ENCODE peak calls at places on chromosome 1, in six cellular contexts. F, V, B, U, T and P are unnamed samples.

GRCh38 chr1:226632922-226633351 is 84.4 kb downstream of the STUM start:
- DNase-seq in B (no peak), U (no peak), T (no peak), F (no peak), V (no peak), P (no peak)

GRCh38 chr1:184867866-184868585 is 106.3 kb downstream of the NIBAN1 start:
- DNase-seq in B (no peak), U (no peak), F (no peak), T (no peak), V (no peak), P (no peak)

GRCh38 chr1:56550132-56550531 is 29.2 kb downstream of the PLPP3 start:
- DNase-seq in V (no peak), F (no peak), U (no peak), T (no peak), B (no peak), P (no peak)

GRCh38 chr1:41455479-41456271 is 28.8 kb downstream of the EDN2 start:
- DNase-seq in V (peak; percentile 79), B (peak; percentile 86), F (no peak), T (no peak), U (no peak), P (no peak)

GRCh38 chr1:83900530-83900929 is 98.4 kb downstream of the TTLL7 start:
- DNase-seq in U (no peak), T (no peak), F (peak; percentile 24), V (peak; percentile 78), B (peak; percentile 76), P (no peak)

GRCh38 chr1:2226525-2227340 is 1.4 kb upstream of the SKI start:
- DNase-seq in U (peak; percentile 26), B (no peak), F (no peak), T (no peak), V (no peak), P (peak; percentile 85)

GRCh38 chr1:150567717-150568561 is 11.5 kb downstream of the MCL1 start:
- DNase-seq in B (peak; percentile 97), T (peak; percentile 82), U (peak; percentile 94), V (peak; percentile 97), F (peak; percentile 98), P (peak; percentile 88)

GRCh38 chr1:113088972-113089371 is 16.0 kb downstream of the LRIG2 start:
- DNase-seq in V (no peak), T (no peak), B (peak; percentile 42), U (no peak), F (no peak), P (no peak)

GRCh38 chr1:51264470-51264869 is 28.4 kb downstream of the RNF11 start:
- DNase-seq in B (peak; percentile 99), F (peak; percentile 83), U (no peak), T (no peak), V (peak; percentile 62), P (no peak)

GRCh38 chr1:67193700-67194099 is 27.4 kb downstream of the IL23R start:
- DNase-seq in F (no peak), B (no peak), T (no peak), U (no peak), V (no peak), P (no peak)

GRCh38 chr1:60916178-60916577 is 166.2 kb upstream of the NFIA start:
- DNase-seq in V (no peak), T (no peak), U (no peak), F (no peak), B (no peak), P (no peak)

GRCh38 chr1:58057820-58058219 is 488.7 kb downstream of the OMA1 start:
- DNase-seq in V (no peak), T (no peak), U (no peak), B (no peak), F (no peak), P (no peak)

GRCh38 chr1:227782226-227782625 is 33.2 kb upstream of the PRSS38 start:
- DNase-seq in V (no peak), T (no peak), B (no peak), F (no peak), U (no peak), P (no peak)

GRCh38 chr1:82907313-82907712 is 1091.6 kb downstream of the TTLL7 start:
- DNase-seq in F (no peak), B (no peak), V (no peak), T (no peak), U (no peak), P (no peak)

GRCh38 chr1:228944241-228944741 is 209.0 kb downstream of the RHOU start:
- DNase-seq in F (no peak), U (no peak), T (no peak), V (no peak), B (no peak), P (no peak)

GRCh38 chr1:52683367-52683940 is 14.7 kb downstream of the COA7 start:
- DNase-seq in F (no peak), T (no peak), B (no peak), V (no peak), U (no peak), P (no peak)

GRCh38 chr1:207993477-207994445 is 82.8 kb upstream of the CD34 start:
- DNase-seq in U (no peak), T (peak; percentile 25), V (no peak), F (no peak), B (no peak), P (no peak)

GRCh38 chr1:59900640-59901039 is 25.9 kb downstream of the CYP2J2 start:
- DNase-seq in F (no peak), V (peak; percentile 16), U (peak; percentile 8), T (no peak), B (no peak), P (no peak)

GRCh38 chr1:59422921-59423575 is 126.2 kb downstream of the FGGY start:
- DNase-seq in U (no peak), V (no peak), B (no peak), F (no peak), T (peak; percentile 21), P (peak; percentile 93)

GRCh38 chr1:153598309-153599172 is 14.4 kb downstream of the S100A16 start:
- DNase-seq in U (no peak), B (peak; percentile 69), V (peak; percentile 29), F (no peak), T (no peak), P (no peak)

GRCh38 chr1:21865943-21866628 is 54.0 kb downstream of the LDLRAD2 start:
- DNase-seq in B (no peak), F (no peak), U (peak; percentile 45), T (peak; percentile 37), V (no peak), P (no peak)

GRCh38 chr1:91546876-91547275 is 46.2 kb downstream of the CDC7 start:
- DNase-seq in F (no peak), V (no peak), T (no peak), U (no peak), B (no peak), P (no peak)

GRCh38 chr1:18539171-18539570 is 58.4 kb downstream of the KLHDC7A start:
- DNase-seq in F (no peak), T (no peak), B (no peak), V (no peak), U (no peak), P (no peak)

GRCh38 chr1:112954945-112955677 is 885 bp downstream of the SLC16A1 start:
- DNase-seq in U (peak; percentile 69), V (peak; percentile 71), B (peak; percentile 75), F (peak; percentile 10), T (peak; percentile 87), P (peak; percentile 85)

GRCh38 chr1:153612755-153613331 is at the start of gene S100A16:
- DNase-seq in V (peak; percentile 96), B (peak; percentile 76), U (peak; percentile 87), T (peak; percentile 71), F (no peak), P (peak; percentile 92)

GRCh38 chr1:189619682-189620332 is 857.9 kb downstream of the BRINP3 start:
- DNase-seq in T (no peak), B (peak; percentile 93), F (no peak), V (peak; percentile 94), U (no peak), P (no peak)

GRCh38 chr1:27994060-27994459 is 34.3 kb downstream of the XKR8 start:
- DNase-seq in T (peak; percentile 85), F (no peak), U (no peak), V (no peak), B (no peak), P (no peak)
- H3K36me3 ChIP-seq in T (peaks cover 49% of the 10 kb centered on the region), F (peaks cover 16% of the 10 kb centered on the region), U (no peaks in the 10 kb centered on the region), V (peaks cover 16% of the 10 kb centered on the region), B (peaks cover 10% of the 10 kb centered on the region), P (peaks cover 23% of the 10 kb centered on the region)

GRCh38 chr1:155268630-155269029 is 4.7 kb downstream of the CLK2 start:
- DNase-seq in B (no peak), F (no peak), V (no peak), U (no peak), T (no peak), P (no peak)
- H3K36me3 ChIP-seq in B (peaks cover 30% of the 10 kb centered on the region), F (peaks cover 37% of the 10 kb centered on the region), V (peaks cover 40% of the 10 kb centered on the region), U (peaks cover 13% of the 10 kb centered on the region), T (peaks cover 59% of the 10 kb centered on the region), P (peaks cover 20% of the 10 kb centered on the region)

DNA sequence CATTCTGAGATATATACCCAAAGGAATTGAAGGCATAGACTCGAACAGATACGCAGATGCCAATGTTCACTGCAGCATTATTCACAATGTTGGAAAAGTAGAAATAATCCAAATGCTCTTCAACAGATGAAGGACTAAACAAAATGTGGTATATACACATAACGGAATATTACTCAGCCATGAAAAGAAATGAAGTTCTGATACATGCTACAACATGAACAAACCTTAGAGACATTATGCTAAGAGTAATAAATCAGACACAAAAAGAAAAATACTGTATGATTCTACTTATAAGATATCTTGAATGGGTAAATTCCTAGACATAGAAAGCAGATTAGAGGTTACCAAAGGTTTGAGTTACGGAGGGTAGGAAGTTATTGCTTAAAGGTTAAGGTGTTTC is 57.9 kb downstream of the SLC25A24 start:
- DNase-seq in F (no peak), U (no peak), V (no peak), T (no peak), B (no peak), P (no peak)
- H3K36me3 ChIP-seq in F (peaks cover 3% of the 10 kb centered on the region), U (no peaks in the 10 kb centered on the region), V (peaks cover 15% of the 10 kb centered on the region), T (peaks cover 11% of the 10 kb centered on the region), B (peaks cover 6% of the 10 kb centered on the region), P (peaks cover 5% of the 10 kb centered on the region)

GRCh38 chr1:25898223-25899015 is 7.8 kb downstream of the STMN1 start:
- DNase-seq in U (no peak), V (no peak), F (no peak), B (no peak), T (no peak), P (no peak)
- H3K36me3 ChIP-seq in U (peaks cover 2% of the 10 kb centered on the region), V (peaks cover 26% of the 10 kb centered on the region), F (peaks cover 3% of the 10 kb centered on the region), B (peaks cover 3% of the 10 kb centered on the region), T (peaks cover 46% of the 10 kb centered on the region), P (peaks cover 8% of the 10 kb centered on the region)

GRCh38 chr1:98849969-98850636 is 154.6 kb downstream of the PLPPR5 start:
- DNase-seq in U (no peak), B (no peak), T (no peak), V (no peak), F (no peak), P (no peak)
- H3K36me3 ChIP-seq in U (no peaks in the 10 kb centered on the region), B (no peaks in the 10 kb centered on the region), T (no peaks in the 10 kb centered on the region), V (no peaks in the 10 kb centered on the region), F (no peaks in the 10 kb centered on the region), P (no peaks in the 10 kb centered on the region)

GRCh38 chr1:24195874-24196273 is 8.8 kb upstream of the IFNLR1 start:
- DNase-seq in T (no peak), F (no peak), B (no peak), U (no peak), V (peak; percentile 90), P (peak; percentile 52)
- H3K36me3 ChIP-seq in T (no peaks in the 10 kb centered on the region), F (no peaks in the 10 kb centered on the region), B (no peaks in the 10 kb centered on the region), U (no peaks in the 10 kb centered on the region), V (no peaks in the 10 kb centered on the region), P (no peaks in the 10 kb centered on the region)

DNA sequence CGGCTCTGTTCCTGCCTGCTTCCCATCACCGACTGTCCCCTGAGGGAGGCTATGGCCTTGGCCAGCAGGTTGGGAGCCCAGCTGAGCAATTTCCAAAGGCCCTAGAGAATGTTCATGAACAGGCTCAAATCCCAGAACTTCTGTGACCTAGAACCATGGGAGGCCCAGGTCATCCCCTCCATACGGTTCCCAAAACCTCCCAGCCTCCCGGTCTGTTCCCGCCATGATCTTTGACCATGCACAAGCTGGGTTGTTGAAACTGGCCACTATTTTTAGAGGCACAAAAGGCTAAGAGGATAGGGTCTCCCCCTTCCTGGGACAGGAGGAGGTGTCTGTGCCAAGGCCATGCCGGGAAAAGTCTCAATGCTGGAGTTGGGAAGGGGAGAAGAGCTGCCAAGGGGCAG is 27.5 kb downstream of the EPHA2 start:
- DNase-seq in B (no peak), T (no peak), U (no peak), F (no peak), V (no peak), P (no peak)
- H3K36me3 ChIP-seq in B (peaks cover 54% of the 10 kb centered on the region), T (peaks cover 26% of the 10 kb centered on the region), U (peaks cover 3% of the 10 kb centered on the region), F (peaks cover 69% of the 10 kb centered on the region), V (peaks cover 58% of the 10 kb centered on the region), P (peaks cover 8% of the 10 kb centered on the region)